ENCODE peak calls at places on chromosomes 13 and 19, in five cellular contexts. J, V, P, U and G are unnamed samples.

GRCh38 chr13:102699419-102699961 is 4.6 kb upstream of the METTL21C start:
- DNase-seq in J (no peak), V (no peak), P (no peak), U (no peak), G (no peak)

GRCh38 chr13:110492299-110493160 is 69.0 kb downstream of the RAB20 start:
- DNase-seq in J (no peak), V (no peak), P (no peak), U (no peak), G (no peak)

GRCh38 chr19:31572671-31573298 is 223.5 kb upstream of the TSHZ3 start:
- DNase-seq in J (no peak), V (peak; percentile 22), P (no peak), U (no peak), G (no peak)

GRCh38 chr13:106491463-106491862 is 44.0 kb downstream of the EFNB2 start:
- DNase-seq in J (no peak), V (no peak), P (no peak), U (no peak), G (no peak)

GRCh38 chr13:96020941-96021340 is 32.3 kb downstream of the UGGT2 start:
- DNase-seq in J (peak; percentile 69), V (no peak), P (no peak), U (peak; percentile 61), G (no peak)

GRCh38 chr19:53131732-53132131 is 978 bp downstream of the ZNF415 start:
- DNase-seq in J (no peak), V (no peak), P (no peak), U (peak; percentile 3), G (no peak)

GRCh38 chr19:54164369-54165068 is 5.0 kb upstream of the LENG1 start:
- DNase-seq in J (no peak), V (peak; percentile 99), P (peak; percentile 76), U (peak; percentile 70), G (peak; percentile 61)

GRCh38 chr13:33204130-33204927 is 81.2 kb downstream of the STARD13 start:
- DNase-seq in J (peak; percentile 82), V (no peak), P (no peak), U (no peak), G (peak; percentile 55)

GRCh38 chr13:92514420-92515125 is 712.0 kb upstream of the GPC6 start:
- DNase-seq in J (no peak), V (no peak), P (no peak), U (no peak), G (no peak)

GRCh38 chr13:113005997-113006396 is 37.0 kb downstream of the MCF2L start:
- DNase-seq in J (no peak), V (no peak), P (no peak), U (no peak), G (no peak)

GRCh38 chr13:110872034-110872767 is 42.7 kb downstream of the ANKRD10 start:
- DNase-seq in J (no peak), V (peak; percentile 49), P (no peak), U (no peak), G (peak; percentile 54)

GRCh38 chr19:55099557-55100506 is 17.6 kb downstream of the PPP1R12C start:
- DNase-seq in J (no peak), V (peak; percentile 84), P (no peak), U (peak; percentile 64), G (no peak)

GRCh38 chr19:43463381-43464088 is 1.9 kb downstream of the LYPD3 start:
- DNase-seq in J (peak; percentile 98), V (peak; percentile 100), P (peak; percentile 99), U (peak; percentile 99), G (peak; percentile 99)

GRCh38 chr13:83150616-83151307 is 731.5 kb downstream of the SLITRK1 start:
- DNase-seq in J (no peak), V (no peak), P (no peak), U (no peak), G (no peak)

GRCh38 chr19:29880498-29881081 is 61.4 kb upstream of the URI1 start:
- DNase-seq in J (no peak), V (peak; percentile 23), P (no peak), U (no peak), G (no peak)

GRCh38 chr19:56476671-56477428 is at the start of gene ZNF667:
- DNase-seq in J (no peak), V (no peak), P (no peak), U (no peak), G (no peak)

GRCh38 chr19:46710687-46711086 is 6.2 kb downstream of the PRKD2 start:
- DNase-seq in J (no peak), V (peak; percentile 93), P (no peak), U (no peak), G (no peak)

GRCh38 chr19:2171349-2172145 is 7.8 kb downstream of the DOT1L start:
- DNase-seq in J (peak; percentile 58), V (peak; percentile 83), P (peak; percentile 60), U (peak; percentile 74), G (no peak)

GRCh38 chr13:33114146-33114545 is 97.9 kb downstream of the KL start:
- DNase-seq in J (no peak), V (no peak), P (no peak), U (no peak), G (no peak)

GRCh38 chr19:4454952-4455738 is 2.4 kb downstream of the UBXN6 start:
- DNase-seq in J (no peak), V (no peak), P (no peak), U (no peak), G (no peak)

GRCh38 chr19:31666126-31666525 is 316.9 kb upstream of the TSHZ3 start:
- DNase-seq in J (no peak), V (no peak), P (no peak), U (no peak), G (no peak)

GRCh38 chr13:23758783-23759527 is 130.2 kb downstream of the MIPEP start:
- DNase-seq in J (no peak), V (no peak), P (no peak), U (no peak), G (no peak)

GRCh38 chr19:45472557-45473365 is 5.0 kb downstream of the FOSB start:
- DNase-seq in J (no peak), V (peak; percentile 67), P (no peak), U (peak; percentile 50), G (no peak)

GRCh38 chr19:48403606-48404005 is 10.1 kb downstream of the GRIN2D start:
- DNase-seq in J (no peak), V (peak; percentile 90), P (no peak), U (peak; percentile 78), G (no peak)

GRCh38 chr19:4645718-4646117 is 6.4 kb downstream of the TNFAIP8L1 start:
- DNase-seq in J (no peak), V (no peak), P (no peak), U (no peak), G (no peak)

GRCh38 chr13:94556646-94557045 is 39.3 kb downstream of the TGDS start:
- DNase-seq in J (no peak), V (no peak), P (no peak), U (no peak), G (no peak)

GRCh38 chr13:34349091-34349722 is 531.3 kb downstream of the RFC3 start:
- DNase-seq in J (peak; percentile 34), V (no peak), P (no peak), U (no peak), G (no peak)

GRCh38 chr13:75910591-75910990 is 274.5 kb downstream of the LMO7 start:
- DNase-seq in J (no peak), V (no peak), P (no peak), U (no peak), G (no peak)

GRCh38 chr19:11887618-11888531 is at the start of gene ZNF69:
- DNase-seq in J (peak; percentile 85), V (peak; percentile 99), P (peak; percentile 92), U (peak; percentile 85), G (peak; percentile 87)

GRCh38 chr19:55086730-55087541 is 11.3 kb downstream of the EPS8L1 start:
- DNase-seq in J (peak; percentile 62), V (peak; percentile 99), P (peak; percentile 94), U (no peak), G (peak; percentile 95)

GRCh38 chr19:33767898-33768413 is 28.7 kb upstream of the KCTD15 start:
- DNase-seq in J (no peak), V (peak; percentile 96), P (no peak), U (peak; percentile 77), G (no peak)

GRCh38 chr13:26488236-26489028 is 69.1 kb upstream of the WASF3 start:
- DNase-seq in J (no peak), V (no peak), P (no peak), U (no peak), G (no peak)

GRCh38 chr19:17406039-17406886 is 833 bp upstream of the BST2 start:
- DNase-seq in J (no peak), V (no peak), P (no peak), U (no peak), G (no peak)
- H3K4me3 ChIP-seq in J (no peak overlapping the region), V (peak overlapping the region; percentile 98), P (peak overlapping the region; percentile 72), U (peak overlapping the region; percentile 42), G (peak overlapping the region; percentile 57)

GRCh38 chr13:79427265-79427664 is 21.2 kb upstream of the RBM26 start:
- DNase-seq in J (no peak), V (no peak), P (no peak), U (no peak), G (no peak)

GRCh38 chr13:79429309-79429708 is 23.3 kb upstream of the RBM26 start:
- DNase-seq in J (no peak), V (no peak), P (no peak), U (no peak), G (no peak)

GRCh38 chr13:79423340-79423739 is 17.3 kb upstream of the RBM26 start:
- DNase-seq in J (no peak), V (no peak), P (no peak), U (no peak), G (no peak)

GRCh38 chr13:79423801-79424642 is 18.0 kb upstream of the RBM26 start:
- DNase-seq in J (no peak), V (no peak), P (no peak), U (no peak), G (no peak)
- TF ChIP-seq CTCF in J (peak; percentile 40), V (peak; percentile 83), P (peak; percentile 66), U (peak; percentile 64), G (peak; percentile 49)

GRCh38 chr19:16851031-16851712 is 22.0 kb downstream of the SIN3B start:
- DNase-seq in J (no peak), V (no peak), P (no peak), U (no peak), G (no peak)
- H3K36me3 ChIP-seq in J (peaks cover 26% of the 10 kb centered on the region), V (peaks cover 88% of the 10 kb centered on the region), P (peaks cover 98% of the 10 kb centered on the region), U (peaks cover 3% of the 10 kb centered on the region), G (no peaks in the 10 kb centered on the region)

GRCh38 chr19:13039211-13039789 is 44.0 kb downstream of the NFIX start:
- DNase-seq in J (no peak), V (no peak), P (no peak), U (no peak), G (no peak)

GRCh38 chr19:13036366-13036976 is 41.2 kb downstream of the NFIX start:
- DNase-seq in J (no peak), V (peak; percentile 58), P (peak; percentile 72), U (peak; percentile 60), G (no peak)

GRCh38 chr19:13037161-13037560 is 41.9 kb downstream of the NFIX start:
- DNase-seq in J (no peak), V (peak; percentile 51), P (no peak), U (no peak), G (no peak)

GRCh38 chr19:13038306-13039210 is 43.3 kb downstream of the NFIX start:
- DNase-seq in J (no peak), V (peak; percentile 56), P (no peak), U (no peak), G (no peak)

DNA sequence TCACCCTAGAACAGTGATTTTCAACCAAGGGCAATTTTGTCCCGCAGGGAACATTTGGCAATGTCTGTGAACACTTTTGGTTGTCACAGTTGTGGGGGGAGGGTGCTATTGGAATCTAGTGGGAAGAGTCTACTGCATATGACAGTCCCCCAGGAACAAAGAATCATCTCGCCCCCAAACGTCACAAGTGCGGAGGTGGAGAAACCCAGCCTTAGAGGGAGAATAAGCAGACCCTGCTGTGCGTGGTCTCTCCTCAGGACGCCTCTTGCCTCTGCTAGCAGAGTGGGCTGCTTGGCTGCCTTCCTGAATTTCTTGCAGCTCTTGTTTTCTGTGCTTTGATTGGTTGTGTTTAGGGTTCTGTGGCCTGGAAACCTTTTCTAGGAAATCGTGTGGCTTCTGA is 42.4 kb downstream of the NFIX start:
- DNase-seq in J (no peak), V (no peak), P (no peak), U (no peak), G (no peak)
- H3K4me3 ChIP-seq in J (no peak overlapping the region), V (no peak overlapping the region), P (no peak overlapping the region), U (no peak overlapping the region), G (no peak overlapping the region)